ENCODE peak calls at places on chromosomes 5 and 9, in four cellular contexts. One of them, this sample, is unnamed.

GRCh38 chr5:158756873-158757272 is 342.8 kb downstream of the EBF1 start:
- DNase-seq in GM19239: no peak
- DNase-seq in activated T-cell treated with anti-CD3 and anti-CD28 coated beads for 24 hours: no peak
- DNase-seq in AG10803: peak
- DNase-seq in this sample: no peak

GRCh38 chr5:132203916-132204315 is 23.7 kb downstream of the P4HA2 start:
- DNase-seq in AG10803: no peak
- DNase-seq in GM19239: no peak
- DNase-seq in activated T-cell treated with anti-CD3 and anti-CD28 coated beads for 24 hours: no peak
- DNase-seq in this sample: no peak

GRCh38 chr5:133471699-133472098 is 140.6 kb downstream of the FSTL4 start:
- DNase-seq in GM19239: no peak
- DNase-seq in activated T-cell treated with anti-CD3 and anti-CD28 coated beads for 24 hours: no peak
- DNase-seq in AG10803: no peak
- DNase-seq in this sample: no peak

GRCh38 chr5:96431376-96432244 is 1.4 kb downstream of the PCSK1 start:
- DNase-seq in GM19239: no peak
- DNase-seq in activated T-cell treated with anti-CD3 and anti-CD28 coated beads for 24 hours: peak
- DNase-seq in AG10803: peak
- DNase-seq in this sample: no peak

GRCh38 chr5:176167800-176168199 is 70.4 kb upstream of the SIMC1 start:
- DNase-seq in GM19239: no peak
- DNase-seq in AG10803: no peak
- DNase-seq in activated T-cell treated with anti-CD3 and anti-CD28 coated beads for 24 hours: no peak
- DNase-seq in this sample: no peak

GRCh38 chr5:17221843-17222614 is 4.6 kb downstream of the BASP1 start:
- DNase-seq in activated T-cell treated with anti-CD3 and anti-CD28 coated beads for 24 hours: no peak
- DNase-seq in AG10803: peak
- DNase-seq in GM19239: no peak
- DNase-seq in this sample: no peak

GRCh38 chr5:453725-454481 is 10.9 kb downstream of the EXOC3 start:
- DNase-seq in activated T-cell treated with anti-CD3 and anti-CD28 coated beads for 24 hours: no peak
- DNase-seq in GM19239: no peak
- DNase-seq in AG10803: no peak
- DNase-seq in this sample: no peak

GRCh38 chr5:180210961-180211760 is 2.1 kb upstream of the RASGEF1C start:
- DNase-seq in AG10803: no peak
- DNase-seq in activated T-cell treated with anti-CD3 and anti-CD28 coated beads for 24 hours: no peak
- DNase-seq in GM19239: no peak
- DNase-seq in this sample: no peak

GRCh38 chr5:181221105-181221791 is 1.8 kb upstream of the TRIM41 start:
- DNase-seq in activated T-cell treated with anti-CD3 and anti-CD28 coated beads for 24 hours: no peak
- DNase-seq in AG10803: no peak
- DNase-seq in GM19239: no peak
- DNase-seq in this sample: no peak

GRCh38 chr9:125701351-125701750 is 5.7 kb downstream of the MAPKAP1 start:
- DNase-seq in activated T-cell treated with anti-CD3 and anti-CD28 coated beads for 24 hours: no peak
- DNase-seq in GM19239: no peak
- DNase-seq in AG10803: peak
- DNase-seq in this sample: no peak

GRCh38 chr5:138271281-138271680 is 3.1 kb downstream of the GFRA3 start:
- DNase-seq in GM19239: no peak
- DNase-seq in activated T-cell treated with anti-CD3 and anti-CD28 coated beads for 24 hours: no peak
- DNase-seq in AG10803: no peak
- DNase-seq in this sample: no peak

GRCh38 chr5:147344861-147345260 is 110.0 kb downstream of the STK32A start:
- DNase-seq in GM19239: no peak
- DNase-seq in activated T-cell treated with anti-CD3 and anti-CD28 coated beads for 24 hours: no peak
- DNase-seq in AG10803: no peak
- DNase-seq in this sample: no peak

GRCh38 chr5:61467766-61468482 is 135.9 kb downstream of the ZSWIM6 start:
- DNase-seq in GM19239: no peak
- DNase-seq in AG10803: peak
- DNase-seq in activated T-cell treated with anti-CD3 and anti-CD28 coated beads for 24 hours: no peak
- DNase-seq in this sample: no peak

GRCh38 chr9:112094948-112095779 is 79.9 kb downstream of the SUSD1 start:
- DNase-seq in activated T-cell treated with anti-CD3 and anti-CD28 coated beads for 24 hours: no peak
- DNase-seq in AG10803: no peak
- DNase-seq in GM19239: no peak
- DNase-seq in this sample: no peak

GRCh38 chr5:167993771-167994170 is 297.7 kb upstream of the WWC1 start:
- DNase-seq in AG10803: no peak
- DNase-seq in activated T-cell treated with anti-CD3 and anti-CD28 coated beads for 24 hours: no peak
- DNase-seq in GM19239: no peak
- DNase-seq in this sample: no peak